ENCODE peak calls at places on chromosomes 4 and X, in nine cellular contexts. O, U, C, S, Z, A, W, I and R are unnamed samples.
A peak's percentile ranks its signal among the peaks of the same experiment; 100 is the strongest.

GRCh38 chr4:82994834-82995233 is 15.8 kb downstream of the LIN54 start:
- DNase-seq in O (no peak), U (no peak), C (no peak), S (no peak), Z (no peak), A (no peak), W (no peak), I (no peak), R (no peak)

GRCh38 chrX:74458738-74459137 is 37.4 kb downstream of the SLC16A2 start:
- DNase-seq in O (no peak), U (peak; percentile 38), C (no peak), S (no peak), Z (peak; percentile 69), A (no peak), W (peak; percentile 42), I (no peak), R (no peak)

GRCh38 chrX:31819455-31819854 is 747.6 kb upstream of the FTHL17 start:
- DNase-seq in O (no peak), U (no peak), C (no peak), S (no peak), Z (no peak), A (no peak), W (no peak), I (no peak), R (no peak)

GRCh38 chr4:145230726-145231125 is 50.3 kb upstream of the OTUD4 start:
- DNase-seq in O (no peak), U (peak; percentile 45), C (no peak), S (no peak), Z (no peak), A (no peak), W (no peak), I (no peak), R (no peak)

GRCh38 chr4:55297346-55297745 is 48.7 kb upstream of the SRD5A3 start:
- DNase-seq in O (no peak), U (no peak), C (no peak), S (no peak), Z (peak; percentile 31), A (peak; percentile 79), W (peak; percentile 28), I (no peak), R (no peak)

GRCh38 chrX:101359966-101360365 is 11.4 kb upstream of the TIMM8A start:
- DNase-seq in O (no peak), U (no peak), C (no peak), S (no peak), Z (no peak), A (peak; percentile 20), W (no peak), I (no peak), R (no peak)

GRCh38 chrX:143726296-143726695 is 5.7 kb upstream of the SPANXN2 start:
- DNase-seq in O (no peak), U (no peak), C (no peak), S (no peak), Z (no peak), A (no peak), W (no peak), I (no peak), R (no peak)

GRCh38 chr4:9971711-9972110 is 49.6 kb downstream of the SLC2A9 start:
- DNase-seq in O (no peak), U (no peak), C (no peak), S (no peak), Z (no peak), A (no peak), W (no peak), I (no peak), R (no peak)

GRCh38 chr4:13840573-13841185 is 213.2 kb upstream of the BOD1L1 start:
- DNase-seq in O (no peak), U (no peak), C (no peak), S (no peak), Z (no peak), A (no peak), W (no peak), I (no peak), R (no peak)

GRCh38 chrX:133715715-133716114 is 269.7 kb downstream of the GPC3 start:
- DNase-seq in O (no peak), U (no peak), C (no peak), S (no peak), Z (no peak), A (no peak), W (no peak), I (no peak), R (no peak)

GRCh38 chr4:39353478-39354177 is 12.5 kb downstream of the RFC1 start:
- DNase-seq in O (no peak), U (peak; percentile 41), C (no peak), S (no peak), Z (peak; percentile 57), A (no peak), W (no peak), I (peak; percentile 71), R (no peak)

GRCh38 chr4:168618577-168619265 is 121.9 kb downstream of the PALLD start:
- DNase-seq in O (no peak), U (no peak), C (no peak), S (no peak), Z (peak; percentile 90), A (no peak), W (no peak), I (no peak), R (no peak)

GRCh38 chr4:183448436-183448835 is 4.0 kb downstream of the CDKN2AIP start:
- DNase-seq in O (no peak), U (no peak), C (no peak), S (no peak), Z (no peak), A (no peak), W (no peak), I (no peak), R (no peak)

GRCh38 chr4:19993222-19993621 is 258.5 kb upstream of the SLIT2 start:
- DNase-seq in O (no peak), U (no peak), C (no peak), S (no peak), Z (no peak), A (no peak), W (no peak), I (no peak), R (no peak)

GRCh38 chr4:106583567-106583966 is 215.0 kb upstream of the GIMD1 start:
- DNase-seq in O (no peak), U (peak; percentile 87), C (no peak), S (no peak), Z (peak; percentile 95), A (peak; percentile 89), W (peak; percentile 57), I (no peak), R (no peak)

GRCh38 chrX:101417981-101418841 is 10.2 kb downstream of the HNRNPH2 start:
- DNase-seq in O (no peak), U (no peak), C (peak; percentile 75), S (no peak), Z (peak; percentile 49), A (no peak), W (peak; percentile 77), I (no peak), R (peak; percentile 1)

GRCh38 chrX:34656467-34656841 is 631 bp downstream of the TMEM47 start:
- DNase-seq in O (no peak), U (no peak), C (peak; percentile 3), S (no peak), Z (no peak), A (no peak), W (peak; percentile 6), I (no peak), R (no peak)

GRCh38 chr4:2806392-2807355 is 13.8 kb downstream of the SH3BP2 start:
- DNase-seq in O (no peak), U (no peak), C (no peak), S (no peak), Z (peak; percentile 44), A (no peak), W (no peak), I (no peak), R (no peak)

GRCh38 chr4:127776620-127777019 is 5.5 kb upstream of the HSPA4L start:
- DNase-seq in O (no peak), U (no peak), C (no peak), S (no peak), Z (no peak), A (no peak), W (peak; percentile 28), I (no peak), R (no peak)

GRCh38 chrX:149453911-149454820 is 50.9 kb downstream of the IDS start:
- DNase-seq in O (no peak), U (peak; percentile 19), C (no peak), S (no peak), Z (no peak), A (no peak), W (no peak), I (no peak), R (no peak)

GRCh38 chrX:63530654-63531053 is 179.5 kb upstream of the SPIN4 start:
- DNase-seq in O (no peak), U (no peak), C (no peak), S (no peak), Z (no peak), A (no peak), W (no peak), I (no peak), R (no peak)

GRCh38 chrX:120281021-120281624 is 30.1 kb downstream of the TMEM255A start:
- DNase-seq in O (no peak), U (no peak), C (no peak), S (no peak), Z (no peak), A (no peak), W (no peak), I (no peak), R (no peak)

GRCh38 chr4:2931765-2932560 is 31.2 kb downstream of the NOP14 start:
- DNase-seq in O (no peak), U (no peak), C (peak; percentile 27), S (no peak), Z (no peak), A (no peak), W (no peak), I (peak; percentile 82), R (no peak)

GRCh38 chr4:189146994-189147929 is 793.4 kb upstream of the FRG1 start:
- DNase-seq in O (no peak), U (no peak), C (no peak), S (no peak), Z (no peak), A (no peak), W (no peak), I (no peak), R (no peak)